ENCODE peak calls at places on chromosome 2, in seven cellular contexts. G, X, N, U, B, R and M are unnamed samples.

GRCh38 chr2:197075754-197076337 is 149.3 kb upstream of the PGAP1 start:
- DNase-seq in R (no peak), G (peak), X (no peak), B (peak), U (no peak), N (no peak), M (no peak)

GRCh38 chr2:57515366-57515765 is 531.2 kb upstream of the VRK2 start:
- DNase-seq in N (no peak), X (no peak), R (no peak), G (no peak), U (no peak), B (no peak), M (no peak)

GRCh38 chr2:20666364-20667150 is at the start of gene GDF7:
- DNase-seq in G (peak), N (no peak), U (no peak), X (peak), B (peak), R (peak), M (no peak)

GRCh38 chr2:58194451-58194850 is 46.7 kb downstream of the FANCL start:
- DNase-seq in R (no peak), U (no peak), N (no peak), B (no peak), G (no peak), X (no peak), M (no peak)

GRCh38 chr2:205002390-205002789 is 457.1 kb downstream of the PARD3B start:
- DNase-seq in B (no peak), G (no peak), U (no peak), R (no peak), X (no peak), N (no peak), M (no peak)

GRCh38 chr2:242011991-242012764 is 142.6 kb downstream of the RTP5 start:
- DNase-seq in N (no peak), U (no peak), R (no peak), X (no peak), G (no peak), B (no peak), M (no peak)

GRCh38 chr2:239762742-239763269 is 262.3 kb downstream of the NDUFA10 start:
- DNase-seq in N (no peak), G (no peak), U (no peak), X (no peak), R (no peak), B (no peak), M (no peak)

GRCh38 chr2:26752636-26753035 is 11.4 kb upstream of the SLC35F6 start:
- DNase-seq in G (no peak), B (no peak), U (no peak), R (peak), N (no peak), X (no peak), M (no peak)

GRCh38 chr2:134819334-134819733 is 19.1 kb upstream of the ACMSD start:
- DNase-seq in N (peak), B (no peak), X (no peak), G (no peak), R (no peak), U (peak), M (no peak)

GRCh38 chr2:8586397-8587051 is 95.3 kb upstream of the ID2 start:
- DNase-seq in G (no peak), B (no peak), U (no peak), R (no peak), X (no peak), N (no peak), M (no peak)

DNA sequence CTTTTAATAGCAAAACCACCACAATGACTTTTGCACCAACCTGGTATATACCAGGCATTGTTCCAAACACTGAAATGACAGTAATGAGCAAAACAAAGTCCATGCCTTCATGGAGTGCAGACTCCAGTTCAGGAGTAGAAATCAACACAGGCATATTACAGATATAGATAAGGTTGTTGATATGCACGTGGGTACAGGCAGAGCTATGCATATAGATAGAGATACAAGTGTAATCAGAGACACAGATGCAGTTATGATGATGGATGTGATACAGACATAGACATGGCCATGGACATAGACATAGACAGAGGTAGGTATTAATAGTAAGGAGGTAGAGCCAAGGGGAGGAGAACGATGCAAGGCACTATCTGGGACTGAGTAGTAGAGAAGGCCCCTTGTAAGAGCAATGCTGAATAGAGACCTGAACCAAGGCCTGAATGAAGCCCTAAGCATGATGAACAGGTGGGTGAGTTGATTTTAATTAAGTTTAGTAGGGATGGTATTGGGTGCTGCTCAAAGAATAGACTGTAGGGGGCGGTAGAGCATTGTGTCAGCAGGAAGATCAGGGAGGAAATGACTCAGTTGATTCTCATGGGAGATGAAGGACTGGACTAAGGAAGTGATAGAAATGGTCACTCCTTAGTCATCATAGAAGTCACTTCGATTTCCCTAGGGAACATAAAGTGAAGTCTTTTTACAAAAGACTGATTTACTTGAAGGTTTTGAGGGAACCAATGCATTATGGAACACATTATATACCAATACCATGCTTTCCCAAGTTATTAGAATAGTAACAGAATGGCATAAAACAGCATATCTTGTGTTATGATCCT is 39.4 kb downstream of the CMPK2 start:
- DNase-seq in X (peak), B (peak), G (peak), R (no peak), N (peak), U (peak), M (peak)
- TF ChIP-seq RFX5 in X (no peak), B (no peak), G (no peak), R (no peak), N (no peak), U (no peak), M (no peak)

GRCh38 chr2:216343221-216343985 is 28.9 kb downstream of the MARCHF4 start:
- DNase-seq in R (no peak), X (no peak), N (no peak), U (no peak), G (no peak), B (no peak), M (no peak)

GRCh38 chr2:216344206-216344957 is 27.9 kb downstream of the MARCHF4 start:
- DNase-seq in N (no peak), X (no peak), G (no peak), R (no peak), U (no peak), B (peak), M (no peak)

GRCh38 chr2:216344958-216345315 is 27.3 kb downstream of the MARCHF4 start:
- DNase-seq in B (no peak), X (no peak), G (no peak), U (no peak), R (no peak), N (no peak), M (no peak)

GRCh38 chr2:216346781-216347180 is 25.5 kb downstream of the MARCHF4 start:
- DNase-seq in G (no peak), U (no peak), R (no peak), X (no peak), B (no peak), N (no peak), M (no peak)

DNA sequence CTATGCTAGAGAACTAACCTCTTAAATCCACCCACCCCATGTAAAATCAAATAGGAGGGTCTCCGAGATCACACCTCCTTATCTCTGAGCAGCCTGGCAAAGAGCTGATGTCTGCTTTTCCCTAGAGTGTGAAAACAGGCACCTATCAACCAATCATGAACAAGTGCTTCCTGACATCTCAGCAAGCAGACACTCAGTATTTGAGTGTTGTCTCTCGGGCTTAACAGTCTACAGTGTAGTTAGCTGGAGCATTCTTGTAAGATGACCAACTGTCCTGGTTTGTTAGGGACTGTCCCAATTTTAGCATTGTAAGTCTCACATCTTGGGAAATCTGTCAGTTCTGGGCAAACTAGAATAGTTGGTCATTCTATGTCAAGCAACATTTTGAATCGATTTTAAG is 26.4 kb downstream of the MARCHF4 start:
- DNase-seq in B (no peak), X (no peak), N (no peak), G (no peak), R (no peak), U (no peak), M (no peak)
- TF ChIP-seq RFX5 in B (no peak), X (no peak), N (no peak), G (no peak), R (no peak), U (no peak), M (no peak)

GRCh38 chr2:110865188-110865587 is 132.8 kb downstream of the ACOXL start:
- DNase-seq in N (peak), U (no peak), G (no peak), B (no peak), R (no peak), X (no peak), M (peak)
- TF ChIP-seq RFX5 in N (no peak), U (no peak), G (no peak), B (no peak), R (no peak), X (no peak), M (no peak)

GRCh38 chr2:128405981-128406601 is 87.4 kb upstream of the HS6ST1 start:
- DNase-seq in G (no peak), B (no peak), X (no peak), U (no peak), R (peak), N (no peak), M (no peak)
- TF ChIP-seq RFX5 in G (no peak), B (no peak), X (no peak), U (no peak), R (no peak), N (no peak), M (no peak)

GRCh38 chr2:126945118-126945517 is 46.4 kb downstream of the TEX51 start:
- DNase-seq in G (no peak), U (no peak), X (no peak), N (no peak), R (peak), B (no peak), M (no peak)

GRCh38 chr2:126947090-126947404 is 48.4 kb downstream of the TEX51 start:
- DNase-seq in X (no peak), N (no peak), G (no peak), R (no peak), B (no peak), U (no peak), M (no peak)

GRCh38 chr2:126949775-126950174 is 51.1 kb downstream of the TEX51 start:
- DNase-seq in X (no peak), N (no peak), R (no peak), U (no peak), G (no peak), B (no peak), M (no peak)

GRCh38 chr2:126943612-126944011 is 44.9 kb downstream of the TEX51 start:
- DNase-seq in B (no peak), G (no peak), R (no peak), N (no peak), X (no peak), U (no peak), M (no peak)

DNA sequence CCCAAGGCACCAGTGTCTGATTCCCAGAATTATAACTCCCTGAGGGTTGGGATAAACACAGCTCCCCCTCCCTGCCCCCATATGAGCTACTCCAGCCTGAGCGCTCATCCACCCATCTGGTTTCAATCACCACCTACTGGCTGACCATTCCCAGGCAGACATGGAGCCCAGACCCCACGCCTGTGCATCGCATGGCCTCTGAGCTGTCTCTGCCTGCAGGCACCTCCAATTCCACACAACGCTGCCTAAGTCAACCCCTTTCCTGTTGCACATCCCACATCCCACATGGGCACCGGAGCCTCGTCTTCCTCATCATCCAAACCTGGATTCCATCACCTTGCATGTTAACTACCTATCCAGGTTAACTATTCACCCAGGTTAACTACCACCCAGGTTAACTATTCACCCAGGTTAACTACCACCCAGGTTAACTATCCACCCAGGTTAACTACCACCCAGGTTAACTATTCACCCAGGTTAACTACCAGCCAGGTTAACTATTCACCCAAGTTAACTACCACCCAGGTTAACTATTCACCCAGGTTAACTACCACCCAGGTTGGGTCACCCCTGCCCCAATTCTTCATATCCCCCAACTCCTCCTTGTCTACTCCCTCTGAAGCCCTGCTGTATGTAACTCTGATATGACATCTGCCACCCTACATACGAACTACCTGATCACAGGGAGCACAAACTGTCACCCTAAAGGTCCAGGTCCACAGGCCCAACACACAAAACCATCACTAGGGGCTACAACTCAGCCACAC is 47.8 kb downstream of the TEX51 start:
- DNase-seq in R (peak), N (no peak), G (no peak), U (no peak), X (no peak), B (no peak), M (no peak)
- TF ChIP-seq RFX5 in R (no peak), N (no peak), G (no peak), U (no peak), X (no peak), B (no peak), M (no peak)

GRCh38 chr2:233481368-233482142 is 85.0 kb downstream of the USP40 start:
- DNase-seq in G (no peak), X (no peak), R (no peak), N (no peak), U (no peak), B (no peak), M (no peak)

GRCh38 chr2:233482616-233483015 is 84.0 kb downstream of the USP40 start:
- DNase-seq in R (no peak), X (no peak), G (no peak), N (no peak), U (no peak), B (no peak), M (no peak)

GRCh38 chr2:233479616-233480489 is 86.7 kb downstream of the USP40 start:
- DNase-seq in R (no peak), N (no peak), U (no peak), B (no peak), X (no peak), G (no peak), M (no peak)

GRCh38 chr2:233477548-233478433 is 88.8 kb downstream of the USP40 start:
- DNase-seq in G (no peak), X (no peak), N (no peak), U (no peak), B (no peak), R (no peak), M (no peak)

DNA sequence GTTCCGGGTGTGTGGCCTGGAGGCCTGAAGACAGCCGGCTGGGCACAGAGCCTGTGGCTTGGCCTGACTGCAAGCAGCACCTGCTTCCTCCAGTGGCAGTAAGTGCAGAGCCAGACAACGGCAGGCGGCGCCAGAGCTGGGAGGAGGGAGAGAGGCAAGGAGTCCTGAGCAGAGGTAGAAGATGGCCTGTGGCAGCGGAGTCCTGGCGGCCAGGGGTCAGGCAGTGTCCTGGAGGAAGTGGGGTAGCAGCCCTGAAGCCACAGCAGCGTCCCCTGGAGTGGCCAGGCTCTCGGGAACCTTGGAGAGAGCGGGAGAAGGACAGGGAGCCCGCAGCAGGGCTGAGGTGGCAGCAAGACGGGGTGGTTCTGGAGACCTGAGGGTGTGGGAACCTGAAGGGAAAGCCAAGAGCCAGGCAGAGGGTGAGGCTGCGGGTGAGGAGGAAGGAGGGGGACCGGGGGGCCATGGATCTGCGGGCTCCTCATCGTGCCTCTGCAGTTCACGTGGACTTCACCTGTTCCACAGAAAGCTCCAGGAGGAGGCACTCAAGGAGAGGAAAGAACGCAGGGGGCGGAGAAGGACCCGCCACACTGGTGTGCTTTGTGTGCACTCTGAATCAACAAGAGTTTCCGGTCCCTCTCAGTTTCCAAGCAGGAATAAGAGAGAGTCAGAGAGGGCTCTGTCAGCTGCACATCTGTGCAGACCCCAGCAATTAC is 85.9 kb downstream of the USP40 start:
- DNase-seq in R (no peak), N (no peak), X (no peak), B (no peak), U (no peak), G (peak), M (no peak)
- TF ChIP-seq RFX5 in R (no peak), N (no peak), X (no peak), B (no peak), U (no peak), G (no peak), M (no peak)

DNA sequence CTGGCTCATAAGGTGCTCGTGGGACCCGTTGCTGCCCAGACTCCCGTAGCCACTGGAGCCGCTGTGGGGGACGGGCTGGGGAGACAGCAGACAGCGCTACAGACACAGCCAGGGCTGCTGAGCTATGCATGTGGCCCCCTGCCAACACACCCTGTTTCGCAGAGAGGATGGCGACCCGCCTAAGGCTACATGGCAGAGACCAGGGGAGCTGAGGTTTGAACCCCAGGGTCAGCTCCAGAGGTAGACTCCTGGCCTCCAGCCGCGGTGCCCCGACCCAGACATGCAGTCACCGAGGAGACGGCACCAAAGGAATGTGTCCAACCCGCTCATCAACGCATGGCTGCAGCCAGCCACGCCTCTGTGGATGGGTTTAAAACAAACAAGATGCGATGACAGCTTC is 21.0 kb upstream of the HES6 start:
- DNase-seq in B (no peak), R (no peak), X (no peak), G (peak), U (no peak), N (no peak), M (no peak)
- TF ChIP-seq RFX5 in B (no peak), R (no peak), X (no peak), G (no peak), U (no peak), N (no peak), M (no peak)

DNA sequence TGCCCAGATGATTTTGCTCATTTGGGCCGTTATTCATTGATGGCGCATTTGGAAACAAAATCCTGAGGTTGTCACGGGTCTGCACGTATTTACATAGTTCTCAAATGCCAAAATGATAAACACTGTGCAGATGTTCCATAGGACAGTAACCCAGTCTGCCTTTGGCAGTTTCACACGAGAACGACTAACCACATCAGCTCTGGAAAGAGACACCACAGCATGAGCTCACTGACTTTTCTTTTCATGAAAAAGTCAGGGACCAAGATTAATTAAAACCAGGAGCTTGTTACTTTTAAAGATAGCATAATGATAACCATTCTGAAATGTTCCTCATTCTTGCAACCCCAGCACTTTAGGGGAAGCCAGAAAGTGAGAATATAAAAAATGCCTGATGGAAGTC is 84.5 kb downstream of the MAIP1 start:
- DNase-seq in B (no peak), N (peak), X (no peak), G (no peak), U (no peak), R (no peak), M (no peak)
- TF ChIP-seq RFX5 in B (no peak), N (no peak), X (no peak), G (no peak), U (no peak), R (no peak), M (no peak)